ENCODE peak calls at places on chromosomes 16 and 17, in eight cellular contexts. R, K, U, H, E, W, M and S are unnamed samples.
A peak's percentile ranks its signal among the peaks of the same experiment; 100 is the strongest.

GRCh38 chr16:66973716-66974115 is 12.7 kb downstream of the CES3 start:
- DNase-seq in E (no peak), M (no peak), U (no peak), K (no peak), W (no peak), H (no peak), R (no peak), S (no peak)

GRCh38 chr16:27264151-27264550 is 4.4 kb downstream of the NSMCE1 start:
- DNase-seq in H (no peak), E (no peak), M (no peak), W (no peak), R (no peak), K (peak; percentile 73), U (no peak), S (no peak)

GRCh38 chr16:82563401-82563800 is 63.4 kb upstream of the CDH13 start:
- DNase-seq in E (no peak), W (no peak), M (no peak), K (no peak), H (no peak), R (no peak), U (no peak), S (no peak)

GRCh38 chr17:39054111-39054645 is 87.0 kb upstream of the FBXO47 start:
- DNase-seq in R (no peak), K (no peak), E (no peak), W (no peak), M (no peak), U (no peak), H (no peak), S (no peak)

GRCh38 chr16:19123535-19124178 is 9.9 kb downstream of the ITPRIPL2 start:
- DNase-seq in E (no peak), H (no peak), K (no peak), R (no peak), W (peak; percentile 50), U (no peak), M (no peak), S (peak; percentile 62)

GRCh38 chr17:7016406-7016805 is 4.0 kb downstream of the RNASEK start:
- DNase-seq in M (no peak), E (no peak), K (no peak), W (no peak), U (no peak), R (no peak), H (no peak), S (no peak)

GRCh38 chr17:76996741-76997694 is 128.8 kb downstream of the MGAT5B start:
- DNase-seq in H (no peak), W (no peak), R (no peak), K (no peak), M (no peak), E (no peak), U (no peak), S (no peak)

GRCh38 chr17:41773190-41773588 is 13.3 kb downstream of the JUP start:
- DNase-seq in R (no peak), M (no peak), K (peak; percentile 86), E (no peak), U (peak; percentile 73), H (peak; percentile 74), W (peak; percentile 58), S (peak; percentile 55)

GRCh38 chr17:2563543-2563942 is 29.9 kb upstream of the PAFAH1B1 start:
- DNase-seq in K (no peak), U (no peak), E (no peak), W (no peak), R (no peak), H (no peak), M (no peak), S (no peak)

GRCh38 chr17:75260679-75261335 is 599 bp downstream of the GGA3 start:
- DNase-seq in R (no peak), K (no peak), W (no peak), H (no peak), M (no peak), U (no peak), E (no peak), S (no peak)

GRCh38 chr17:1643293-1643998 is 2.1 kb downstream of the SCARF1 start:
- DNase-seq in K (peak; percentile 42), M (no peak), E (no peak), R (peak; percentile 74), H (peak; percentile 41), W (peak; percentile 91), U (no peak), S (peak; percentile 67)

GRCh38 chr17:21066394-21066793 is 23.6 kb upstream of the USP22 start:
- DNase-seq in U (no peak), H (no peak), E (no peak), M (no peak), W (no peak), R (no peak), K (peak; percentile 21), S (no peak)

GRCh38 chr17:41627316-41628072 is 3.1 kb upstream of the KRT17 start:
- DNase-seq in M (no peak), K (no peak), E (no peak), U (no peak), W (no peak), H (no peak), R (no peak), S (no peak)

GRCh38 chr16:84633622-84634021 is 14.7 kb upstream of the KLHL36 start:
- DNase-seq in H (peak; percentile 88), U (peak; percentile 77), W (peak; percentile 50), E (no peak), M (no peak), R (no peak), K (no peak), S (peak; percentile 93)

GRCh38 chr17:65173284-65173793 is 36.2 kb downstream of the RGS9 start:
- DNase-seq in K (peak; percentile 61), R (no peak), H (peak; percentile 22), U (no peak), E (no peak), M (no peak), W (no peak), S (no peak)

GRCh38 chr17:63474174-63474913 is 2.5 kb upstream of the ACE start:
- DNase-seq in W (peak; percentile 82), M (no peak), K (no peak), R (no peak), E (no peak), H (peak; percentile 55), U (no peak), S (no peak)

GRCh38 chr17:19270347-19270950 is 33.3 kb downstream of the EPN2 start:
- DNase-seq in K (no peak), W (no peak), E (no peak), M (no peak), H (no peak), R (no peak), U (no peak), S (no peak)

GRCh38 chr17:28716740-28717577 is 709 bp downstream of the RAB34 start:
- DNase-seq in W (no peak), E (no peak), R (no peak), M (no peak), H (peak; percentile 42), U (peak; percentile 58), K (peak; percentile 40), S (peak; percentile 64)

GRCh38 chr17:67227488-67227887 is 17.5 kb downstream of the HELZ start:
- DNase-seq in E (no peak), M (no peak), K (no peak), W (no peak), R (no peak), U (no peak), H (no peak), S (no peak)

GRCh38 chr17:82213251-82214011 is 789 bp upstream of the CCDC57 start:
- DNase-seq in R (peak; percentile 65), K (peak; percentile 85), W (no peak), E (no peak), U (peak; percentile 66), H (no peak), M (peak; percentile 62), S (peak; percentile 59)

GRCh38 chr16:82761236-82761635 is 134.5 kb downstream of the CDH13 start:
- DNase-seq in E (no peak), R (no peak), K (peak; percentile 70), W (peak; percentile 43), U (peak; percentile 43), H (peak; percentile 72), M (no peak), S (peak; percentile 92)

GRCh38 chr17:73516356-73516755 is 127.9 kb downstream of the SDK2 start:
- DNase-seq in R (no peak), M (no peak), H (no peak), E (no peak), W (no peak), K (no peak), U (no peak), S (no peak)

GRCh38 chr16:89912143-89912542 is 6.5 kb upstream of the MC1R start:
- DNase-seq in U (no peak), E (no peak), W (no peak), R (no peak), M (no peak), K (no peak), H (no peak), S (peak; percentile 52)

GRCh38 chr16:86508947-86509758 is 1.2 kb upstream of the FOXF1 start:
- DNase-seq in K (peak; percentile 83), M (no peak), H (peak; percentile 63), E (no peak), U (peak; percentile 46), R (peak; percentile 52), W (no peak), S (peak; percentile 55)

GRCh38 chr17:41406205-41406604 is 8.8 kb upstream of the KRT31 start:
- DNase-seq in W (no peak), U (no peak), H (no peak), K (no peak), R (no peak), M (no peak), E (no peak), S (no peak)

GRCh38 chr17:62653002-62653830 is 25.7 kb downstream of the MRC2 start:
- DNase-seq in R (peak; percentile 87), M (peak; percentile 89), E (no peak), K (peak; percentile 67), U (peak; percentile 74), H (peak; percentile 75), W (peak; percentile 61), S (peak; percentile 67)

GRCh38 chr17:8673621-8674020 is 43.1 kb upstream of the MYH10 start:
- DNase-seq in U (peak; percentile 55), M (no peak), K (no peak), W (peak; percentile 28), R (no peak), H (no peak), E (no peak), S (no peak)

GRCh38 chr17:70661342-70662222 is 492.2 kb downstream of the KCNJ2 start:
- DNase-seq in K (peak; percentile 10), U (no peak), H (no peak), R (no peak), M (no peak), E (no peak), W (no peak), S (no peak)

GRCh38 chr17:78665952-78666920 is 89.0 kb upstream of the DNAH17 start:
- DNase-seq in M (peak; percentile 10), E (no peak), R (no peak), K (peak; percentile 39), H (no peak), W (no peak), U (no peak), S (no peak)

GRCh38 chr17:61458491-61459433 is 6.5 kb downstream of the TBX4 start:
- DNase-seq in W (no peak), H (no peak), U (no peak), K (no peak), M (no peak), E (no peak), R (no peak), S (no peak)

GRCh38 chr17:55413825-55414489 is 7.7 kb downstream of the MMD start:
- DNase-seq in E (no peak), W (no peak), K (no peak), H (no peak), M (no peak), U (no peak), R (no peak), S (no peak)

GRCh38 chr17:64491034-64491860 is 5.6 kb downstream of the POLG2 start:
- DNase-seq in K (peak; percentile 34), R (no peak), M (no peak), E (no peak), W (no peak), U (no peak), H (no peak), S (no peak)

GRCh38 chr16:57916735-57917450 is 54.0 kb downstream of the CNGB1 start:
- DNase-seq in M (no peak), R (no peak), U (no peak), H (no peak), E (no peak), W (no peak), K (peak; percentile 25), S (no peak)

GRCh38 chr16:56558024-56558747 is 6.7 kb upstream of the MT4 start:
- DNase-seq in U (no peak), R (no peak), H (no peak), M (no peak), K (peak; percentile 89), W (no peak), E (peak; percentile 47), S (peak; percentile 30)